ENCODE peak calls at places on chromosomes 4 and X, in eight cellular contexts. One of them, this sample, is unnamed.

GRCh38 chr4:94813221-94813620 is 55.5 kb downstream of the BMPR1B start:
- DNase-seq in stomach: no peak
- DNase-seq in upper lobe of left lung: no peak
- DNase-seq in ovary: no peak
- DNase-seq in H1: no peak
- DNase-seq in transverse colon: no peak
- DNase-seq in HepG2: no peak
- DNase-seq in tibial nerve: no peak
- DNase-seq in this sample: no peak

GRCh38 chr4:36273276-36273675 is 8.1 kb upstream of the DTHD1 start:
- DNase-seq in stomach: no peak
- DNase-seq in upper lobe of left lung: no peak
- DNase-seq in ovary: no peak
- DNase-seq in H1: no peak
- DNase-seq in transverse colon: no peak
- DNase-seq in HepG2: no peak
- DNase-seq in tibial nerve: no peak
- DNase-seq in this sample: no peak

GRCh38 chr4:141922224-141922623 is 285.8 kb downstream of the IL15 start:
- DNase-seq in stomach: no peak
- DNase-seq in upper lobe of left lung: no peak
- DNase-seq in ovary: no peak
- DNase-seq in H1: no peak
- DNase-seq in transverse colon: no peak
- DNase-seq in HepG2: no peak
- DNase-seq in tibial nerve: no peak
- DNase-seq in this sample: no peak

GRCh38 chr4:22237846-22238513 is 277.9 kb downstream of the ADGRA3 start:
- DNase-seq in stomach: no peak
- DNase-seq in upper lobe of left lung: peak; percentile 19
- DNase-seq in ovary: no peak
- DNase-seq in H1: no peak
- DNase-seq in transverse colon: peak; percentile 32
- DNase-seq in HepG2: peak; percentile 54
- DNase-seq in tibial nerve: no peak
- DNase-seq in this sample: no peak

GRCh38 chr4:186979966-186980745 is 256.5 kb upstream of the FAT1 start:
- DNase-seq in stomach: no peak
- DNase-seq in upper lobe of left lung: no peak
- DNase-seq in ovary: no peak
- DNase-seq in H1: no peak
- DNase-seq in transverse colon: no peak
- DNase-seq in HepG2: no peak
- DNase-seq in tibial nerve: no peak
- DNase-seq in this sample: no peak

GRCh38 chrX:53471346-53471745 is 37.2 kb upstream of the HSD17B10 start:
- DNase-seq in stomach: no peak
- DNase-seq in upper lobe of left lung: no peak
- DNase-seq in ovary: no peak
- DNase-seq in H1: no peak
- DNase-seq in transverse colon: no peak
- DNase-seq in HepG2: no peak
- DNase-seq in tibial nerve: no peak
- DNase-seq in this sample: no peak

GRCh38 chr4:52292245-52292644 is 241.1 kb downstream of the SPATA18 start:
- DNase-seq in stomach: no peak
- DNase-seq in upper lobe of left lung: no peak
- DNase-seq in ovary: no peak
- DNase-seq in H1: no peak
- DNase-seq in transverse colon: no peak
- DNase-seq in HepG2: no peak
- DNase-seq in tibial nerve: no peak
- DNase-seq in this sample: no peak

GRCh38 chrX:107826286-107827136 is 845 bp downstream of the MID2 start:
- DNase-seq in stomach: peak; percentile 34
- DNase-seq in upper lobe of left lung: peak; percentile 89
- DNase-seq in ovary: peak; percentile 58
- DNase-seq in H1: no peak
- DNase-seq in transverse colon: peak; percentile 14
- DNase-seq in HepG2: no peak
- DNase-seq in tibial nerve: peak; percentile 13
- DNase-seq in this sample: peak; percentile 63

GRCh38 chr4:22237155-22237751 is 278.6 kb downstream of the ADGRA3 start:
- DNase-seq in stomach: peak; percentile 68
- DNase-seq in upper lobe of left lung: peak; percentile 9
- DNase-seq in ovary: peak; percentile 40
- DNase-seq in H1: peak; percentile 43
- DNase-seq in transverse colon: peak; percentile 84
- DNase-seq in HepG2: peak; percentile 15
- DNase-seq in tibial nerve: no peak
- DNase-seq in this sample: peak; percentile 29

GRCh38 chr4:182062936-182063335 is 180.3 kb upstream of the TENM3 start:
- DNase-seq in stomach: no peak
- DNase-seq in upper lobe of left lung: no peak
- DNase-seq in ovary: no peak
- DNase-seq in H1: no peak
- DNase-seq in transverse colon: no peak
- DNase-seq in HepG2: no peak
- DNase-seq in tibial nerve: no peak
- DNase-seq in this sample: no peak

GRCh38 chr4:76441881-76442280 is 6.9 kb downstream of the SHROOM3 start:
- DNase-seq in stomach: no peak
- DNase-seq in upper lobe of left lung: no peak
- DNase-seq in ovary: no peak
- DNase-seq in H1: no peak
- DNase-seq in transverse colon: no peak
- DNase-seq in HepG2: no peak
- DNase-seq in tibial nerve: no peak
- DNase-seq in this sample: no peak

GRCh38 chr4:78032446-78032845 is 24.7 kb upstream of the FRAS1 start:
- DNase-seq in stomach: no peak
- DNase-seq in upper lobe of left lung: no peak
- DNase-seq in ovary: no peak
- DNase-seq in H1: no peak
- DNase-seq in transverse colon: no peak
- DNase-seq in HepG2: no peak
- DNase-seq in tibial nerve: no peak
- DNase-seq in this sample: peak; percentile 34

GRCh38 chrX:115949900-115950822 is 220.4 kb upstream of the AGTR2 start:
- DNase-seq in stomach: peak; percentile 63
- DNase-seq in upper lobe of left lung: no peak
- DNase-seq in ovary: peak; percentile 70
- DNase-seq in H1: no peak
- DNase-seq in transverse colon: peak; percentile 50
- DNase-seq in HepG2: peak; percentile 33
- DNase-seq in tibial nerve: no peak
- DNase-seq in this sample: peak; percentile 62

GRCh38 chr4:1789552-1789951 is 3.5 kb upstream of the FGFR3 start:
- DNase-seq in stomach: no peak
- DNase-seq in upper lobe of left lung: peak; percentile 80
- DNase-seq in ovary: no peak
- DNase-seq in H1: no peak
- DNase-seq in transverse colon: no peak
- DNase-seq in HepG2: no peak
- DNase-seq in tibial nerve: no peak
- DNase-seq in this sample: no peak

GRCh38 chr4:10099521-10100325 is 16.9 kb downstream of the WDR1 start:
- DNase-seq in stomach: no peak
- DNase-seq in upper lobe of left lung: no peak
- DNase-seq in ovary: no peak
- DNase-seq in H1: no peak
- DNase-seq in transverse colon: no peak
- DNase-seq in HepG2: no peak
- DNase-seq in tibial nerve: no peak
- DNase-seq in this sample: no peak

GRCh38 chr4:6767725-6768538 is 14.6 kb upstream of the KIAA0232 start:
- DNase-seq in stomach: no peak
- DNase-seq in upper lobe of left lung: peak; percentile 57
- DNase-seq in ovary: no peak
- DNase-seq in H1: no peak
- DNase-seq in transverse colon: peak; percentile 63
- DNase-seq in HepG2: peak; percentile 73
- DNase-seq in tibial nerve: no peak
- DNase-seq in this sample: no peak

GRCh38 chr4:86033171-86033570 is 326.7 kb downstream of the MAPK10 start:
- DNase-seq in stomach: peak; percentile 33
- DNase-seq in upper lobe of left lung: no peak
- DNase-seq in ovary: peak; percentile 59
- DNase-seq in H1: no peak
- DNase-seq in transverse colon: peak; percentile 9
- DNase-seq in HepG2: no peak
- DNase-seq in tibial nerve: no peak
- DNase-seq in this sample: no peak

GRCh38 chrX:24081661-24082154 is 27.0 kb downstream of the EIF2S3 start:
- DNase-seq in stomach: peak; percentile 64
- DNase-seq in upper lobe of left lung: peak; percentile 53
- DNase-seq in ovary: peak; percentile 74
- DNase-seq in H1: peak; percentile 9
- DNase-seq in transverse colon: peak; percentile 64
- DNase-seq in HepG2: peak; percentile 44
- DNase-seq in tibial nerve: peak; percentile 15
- DNase-seq in this sample: peak; percentile 51

GRCh38 chr4:77618383-77619241 is 13.0 kb downstream of the CXCL13 start:
- DNase-seq in stomach: peak; percentile 83
- DNase-seq in upper lobe of left lung: no peak
- DNase-seq in ovary: peak; percentile 40
- DNase-seq in H1: peak; percentile 59
- DNase-seq in transverse colon: peak; percentile 76
- DNase-seq in HepG2: peak; percentile 40
- DNase-seq in tibial nerve: peak; percentile 60
- DNase-seq in this sample: peak; percentile 68

GRCh38 chr4:144754562-144755410 is 108.8 kb downstream of the HHIP start:
- DNase-seq in stomach: no peak
- DNase-seq in upper lobe of left lung: no peak
- DNase-seq in ovary: no peak
- DNase-seq in H1: no peak
- DNase-seq in transverse colon: no peak
- DNase-seq in HepG2: no peak
- DNase-seq in tibial nerve: no peak
- DNase-seq in this sample: no peak

GRCh38 chr4:152655272-152656129 is 24.3 kb downstream of the TMEM154 start:
- DNase-seq in stomach: no peak
- DNase-seq in upper lobe of left lung: peak; percentile 47
- DNase-seq in ovary: no peak
- DNase-seq in H1: no peak
- DNase-seq in transverse colon: peak; percentile 67
- DNase-seq in HepG2: no peak
- DNase-seq in tibial nerve: no peak
- DNase-seq in this sample: no peak

GRCh38 chr4:162782096-162782777 is 384.5 kb downstream of the NAF1 start:
- DNase-seq in stomach: no peak
- DNase-seq in upper lobe of left lung: no peak
- DNase-seq in ovary: no peak
- DNase-seq in H1: no peak
- DNase-seq in transverse colon: no peak
- DNase-seq in HepG2: no peak
- DNase-seq in tibial nerve: no peak
- DNase-seq in this sample: no peak

GRCh38 chr4:169663894-169664293 is 43.5 kb downstream of the CLCN3 start:
- DNase-seq in stomach: no peak
- DNase-seq in upper lobe of left lung: no peak
- DNase-seq in ovary: no peak
- DNase-seq in H1: no peak
- DNase-seq in transverse colon: no peak
- DNase-seq in HepG2: peak; percentile 22
- DNase-seq in tibial nerve: no peak
- DNase-seq in this sample: no peak

DNA sequence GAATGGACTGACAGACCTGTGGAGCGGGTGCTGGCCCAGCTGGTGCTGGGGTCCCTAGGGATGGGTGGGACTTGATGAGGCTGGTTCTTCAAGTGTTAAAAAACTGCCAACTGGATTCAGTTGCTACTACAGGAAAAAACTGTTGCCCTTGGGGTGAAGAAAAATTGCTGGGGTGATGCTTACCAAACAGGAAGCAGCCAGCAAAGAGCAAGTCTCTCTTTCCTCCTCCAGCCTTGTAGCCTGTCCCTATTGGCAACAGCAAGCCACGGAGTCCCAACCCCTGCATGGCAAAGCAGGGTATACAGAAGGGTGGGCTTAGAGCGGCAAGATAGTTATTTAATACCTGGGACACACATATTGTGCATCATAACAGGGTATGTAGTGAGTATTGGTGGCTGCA is 60.1 kb upstream of the ATP8A1 start:
- DNase-seq in stomach: no peak
- DNase-seq in upper lobe of left lung: peak; percentile 22
- DNase-seq in ovary: no peak
- DNase-seq in H1: no peak
- DNase-seq in transverse colon: no peak
- DNase-seq in HepG2: no peak
- DNase-seq in tibial nerve: no peak
- DNase-seq in this sample: no peak
- TF ChIP-seq EP300 in stomach: no peak
- TF ChIP-seq EP300 in upper lobe of left lung: no peak
- TF ChIP-seq EP300 in ovary: no peak
- TF ChIP-seq EP300 in H1: no peak
- TF ChIP-seq EP300 in transverse colon: no peak
- TF ChIP-seq EP300 in HepG2: no peak
- TF ChIP-seq EP300 in tibial nerve: no peak
- TF ChIP-seq EP300 in this sample: no peak

GRCh38 chr4:105215609-105216313 is 69.1 kb downstream of the TET2 start:
- DNase-seq in stomach: no peak
- DNase-seq in upper lobe of left lung: no peak
- DNase-seq in ovary: no peak
- DNase-seq in H1: no peak
- DNase-seq in transverse colon: no peak
- DNase-seq in HepG2: peak; percentile 7
- DNase-seq in tibial nerve: no peak
- DNase-seq in this sample: no peak
- TF ChIP-seq EP300 in stomach: no peak
- TF ChIP-seq EP300 in upper lobe of left lung: no peak
- TF ChIP-seq EP300 in ovary: no peak
- TF ChIP-seq EP300 in H1: no peak
- TF ChIP-seq EP300 in transverse colon: no peak
- TF ChIP-seq EP300 in HepG2: no peak
- TF ChIP-seq EP300 in tibial nerve: no peak
- TF ChIP-seq EP300 in this sample: no peak

DNA sequence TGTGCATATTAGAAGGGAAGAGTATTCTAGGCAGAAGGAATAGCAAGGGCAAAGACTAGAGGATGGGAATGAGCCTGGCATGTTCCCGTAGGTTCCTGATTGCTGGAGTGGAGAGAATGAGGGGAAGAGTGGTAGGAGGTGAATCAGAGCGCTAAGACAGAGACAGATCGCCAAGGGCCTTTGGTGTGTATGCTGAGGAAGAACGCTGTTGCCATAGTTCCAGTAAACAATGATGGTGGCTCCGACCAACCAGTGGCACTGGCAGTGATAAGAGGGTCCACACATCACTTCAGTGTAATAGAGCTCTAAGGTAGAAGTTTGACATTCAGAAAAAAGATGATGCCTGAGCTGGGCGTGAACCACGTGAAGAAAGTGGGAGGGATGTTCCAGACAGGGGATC is 966 bp downstream of the TBC1D25 start:
- DNase-seq in stomach: no peak
- DNase-seq in upper lobe of left lung: no peak
- DNase-seq in ovary: no peak
- DNase-seq in H1: no peak
- DNase-seq in transverse colon: no peak
- DNase-seq in HepG2: no peak
- DNase-seq in tibial nerve: no peak
- DNase-seq in this sample: no peak
- TF ChIP-seq EP300 in stomach: no peak
- TF ChIP-seq EP300 in upper lobe of left lung: no peak
- TF ChIP-seq EP300 in ovary: no peak
- TF ChIP-seq EP300 in H1: no peak
- TF ChIP-seq EP300 in transverse colon: no peak
- TF ChIP-seq EP300 in HepG2: no peak
- TF ChIP-seq EP300 in tibial nerve: no peak
- TF ChIP-seq EP300 in this sample: no peak

GRCh38 chrX:47166126-47166525 is 21.1 kb downstream of the RBM10 start:
- DNase-seq in stomach: peak; percentile 23
- DNase-seq in upper lobe of left lung: no peak
- DNase-seq in ovary: peak; percentile 1
- DNase-seq in H1: no peak
- DNase-seq in transverse colon: no peak
- DNase-seq in HepG2: no peak
- DNase-seq in tibial nerve: no peak
- DNase-seq in this sample: no peak
- TF ChIP-seq EP300 in stomach: no peak
- TF ChIP-seq EP300 in upper lobe of left lung: no peak
- TF ChIP-seq EP300 in ovary: no peak
- TF ChIP-seq EP300 in H1: no peak
- TF ChIP-seq EP300 in transverse colon: no peak
- TF ChIP-seq EP300 in HepG2: no peak
- TF ChIP-seq EP300 in tibial nerve: no peak
- TF ChIP-seq EP300 in this sample: no peak